ENCODE peak calls at places on chromosomes 12 and 14, in four cellular contexts. R, J, V and P are unnamed samples. For H3K9me3, the result is how much of the 10 kb centered on the place peaks cover.

GRCh38 chr12:82705774-82706173 is 19.1 kb downstream of the TMTC2 start:
- DNase-seq in J (no peak), R (no peak), V (no peak), P (no peak)

GRCh38 chr14:78327426-78328210 is 157.4 kb downstream of the NRXN3 start:
- DNase-seq in J (peak), R (no peak), V (no peak), P (no peak)

GRCh38 chr12:2555487-2556082 is 239.2 kb upstream of the FKBP4 start:
- DNase-seq in J (no peak), V (no peak), R (no peak), P (peak)

GRCh38 chr12:49462103-49462739 is 76.6 kb upstream of the KCNH3 start:
- DNase-seq in R (no peak), J (no peak), V (no peak), P (no peak)

GRCh38 chr14:91339606-91340369 is 77.8 kb downstream of the CCDC88C start:
- DNase-seq in J (no peak), V (no peak), R (no peak), P (no peak)

GRCh38 chr12:95699579-95699978 is 91.0 kb downstream of the NTN4 start:
- DNase-seq in V (no peak), J (no peak), R (no peak), P (no peak)

GRCh38 chr12:111221296-111222026 is 147.4 kb downstream of the PHETA1 start:
- DNase-seq in V (no peak), J (no peak), R (no peak), P (no peak)

GRCh38 chr14:26255213-26255612 is 342.6 kb downstream of the NOVA1 start:
- DNase-seq in V (no peak), J (no peak), R (no peak), P (no peak)

GRCh38 chr12:77064891-77065360 is 443 bp downstream of the E2F7 start:
- DNase-seq in R (no peak), V (no peak), J (no peak), P (peak)

GRCh38 chr12:157644-158043 is 56.3 kb downstream of the SLC6A12 start:
- DNase-seq in V (no peak), J (no peak), R (no peak), P (no peak)

GRCh38 chr12:129606239-129606638 is 297.6 kb downstream of the TMEM132D start:
- DNase-seq in V (no peak), J (no peak), R (no peak), P (no peak)

GRCh38 chr12:14442221-14442881 is 76.9 kb downstream of the ATF7IP start:
- DNase-seq in V (no peak), J (no peak), R (no peak), P (no peak)

GRCh38 chr12:12560587-12561304 is 1.9 kb downstream of the DUSP16 start:
- DNase-seq in R (peak), V (peak), J (no peak), P (no peak)

GRCh38 chr12:98256830-98257229 is 258.6 kb upstream of the TMPO start:
- DNase-seq in V (no peak), R (no peak), J (no peak), P (no peak)

GRCh38 chr14:37901978-37902377 is 305.7 kb upstream of the SSTR1 start:
- DNase-seq in J (no peak), V (no peak), R (no peak), P (no peak)

DNA sequence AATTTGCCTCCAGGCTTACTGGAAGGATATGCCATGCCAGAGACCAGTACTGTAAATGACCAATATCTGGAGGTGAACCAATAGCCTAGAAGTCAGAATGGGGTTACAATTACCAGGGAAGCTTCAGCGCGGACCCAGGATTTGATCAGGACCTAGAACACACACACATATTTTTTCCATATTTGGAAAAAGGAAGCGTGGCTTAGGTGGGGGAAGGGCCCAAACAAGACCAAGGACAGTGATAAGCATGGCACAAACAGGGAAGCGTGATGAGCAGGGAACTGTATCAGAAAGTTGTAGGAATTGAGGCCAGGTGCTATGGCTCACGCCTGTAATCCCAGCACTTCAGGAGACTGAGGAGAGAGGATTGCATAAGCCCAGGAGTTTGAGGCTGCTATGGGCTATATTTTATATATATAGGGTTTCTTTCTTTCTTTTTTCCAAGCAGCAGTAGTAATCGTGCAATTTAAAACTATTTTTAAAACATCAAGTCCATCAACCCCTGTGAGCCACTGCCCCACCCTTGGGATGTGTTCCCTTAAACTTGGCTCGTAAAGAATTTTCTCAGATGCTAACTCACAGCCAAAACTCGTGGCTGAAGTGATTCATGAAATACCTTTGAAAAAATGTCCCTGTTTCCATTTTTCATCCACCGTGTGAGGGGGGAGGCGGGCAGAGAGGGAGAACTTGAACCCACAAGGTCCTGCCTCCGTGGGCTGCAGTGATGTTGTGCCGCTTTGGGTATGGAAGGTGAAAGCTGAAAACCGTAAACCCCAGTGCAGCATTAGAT is 16.7 kb downstream of the HRK start:
- DNase-seq in J (no peak), V (no peak), R (peak), P (no peak)
- TF ChIP-seq SUZ12 in J (no peak), V (no peak), R (no peak), P (no peak)

DNA sequence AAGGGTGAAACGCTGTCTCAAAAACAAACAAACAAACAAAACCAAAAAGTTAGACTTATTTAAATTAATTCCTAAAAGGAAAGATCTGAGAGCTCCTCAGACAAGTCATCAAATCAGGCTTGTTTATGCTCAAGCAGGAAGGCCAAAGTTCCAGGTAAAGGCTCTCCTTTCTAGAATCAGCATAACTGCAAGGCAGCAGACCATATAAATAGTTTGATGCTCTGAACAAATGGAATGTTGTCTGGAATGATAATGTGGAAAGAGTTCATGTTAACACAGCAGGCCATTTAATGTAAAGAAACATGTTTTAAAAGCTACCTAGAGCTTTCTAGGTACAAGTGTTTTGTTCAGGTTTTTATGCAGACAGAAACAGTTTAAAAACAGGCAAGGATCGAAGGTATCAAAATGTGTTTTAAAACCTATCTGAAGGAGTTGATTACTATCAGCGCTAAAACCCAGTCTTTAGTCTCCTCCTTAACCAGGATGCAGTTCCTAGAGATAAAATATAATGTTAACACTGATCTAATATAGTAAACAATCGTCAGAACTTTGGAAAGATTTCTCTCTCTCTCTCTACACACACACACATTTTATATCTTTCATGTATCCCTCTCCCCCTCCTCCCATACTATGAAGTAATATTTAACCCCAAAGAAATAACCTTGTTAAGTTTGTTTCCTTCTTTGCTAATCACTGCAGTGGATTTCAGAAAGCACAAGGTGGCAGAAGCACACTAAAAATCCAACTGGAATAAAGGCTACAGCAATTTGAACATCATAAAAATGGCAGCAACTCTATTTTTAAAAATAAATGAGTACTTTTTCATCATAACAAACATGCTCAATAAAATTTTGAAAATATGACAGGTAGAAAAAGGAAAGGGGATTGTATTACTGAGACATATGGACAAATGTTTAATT is 135.5 kb downstream of the PAWR start:
- DNase-seq in V (no peak), J (no peak), R (peak), P (no peak)
- TF ChIP-seq YY1 in V (peak), J (no peak), R (no peak), P (no peak)

DNA sequence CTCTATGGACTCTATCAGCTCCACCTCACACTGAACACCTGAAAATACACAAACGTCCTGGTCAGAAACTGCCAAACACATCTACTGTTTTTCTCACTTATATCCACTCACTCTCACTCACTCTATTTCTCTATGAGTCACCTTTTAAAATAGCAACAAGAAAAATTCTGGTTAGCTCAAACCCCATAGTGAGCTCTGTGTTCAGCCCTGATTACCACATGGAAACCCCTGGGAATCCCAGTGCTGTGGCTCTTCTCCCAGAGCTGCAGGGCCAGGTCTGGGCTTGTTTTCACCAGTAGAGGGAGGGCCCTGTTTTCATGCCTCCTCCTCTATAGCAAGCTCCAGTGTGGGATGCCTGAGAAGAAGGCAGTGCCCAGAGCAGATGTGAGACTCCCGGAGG is 1126.1 kb downstream of the TMEM121 start:
- DNase-seq in V (peak), J (no peak), R (no peak), P (no peak)
- H3K9me3 ChIP-seq in V (under half), J (under half), R (under half), P (under half)

DNA sequence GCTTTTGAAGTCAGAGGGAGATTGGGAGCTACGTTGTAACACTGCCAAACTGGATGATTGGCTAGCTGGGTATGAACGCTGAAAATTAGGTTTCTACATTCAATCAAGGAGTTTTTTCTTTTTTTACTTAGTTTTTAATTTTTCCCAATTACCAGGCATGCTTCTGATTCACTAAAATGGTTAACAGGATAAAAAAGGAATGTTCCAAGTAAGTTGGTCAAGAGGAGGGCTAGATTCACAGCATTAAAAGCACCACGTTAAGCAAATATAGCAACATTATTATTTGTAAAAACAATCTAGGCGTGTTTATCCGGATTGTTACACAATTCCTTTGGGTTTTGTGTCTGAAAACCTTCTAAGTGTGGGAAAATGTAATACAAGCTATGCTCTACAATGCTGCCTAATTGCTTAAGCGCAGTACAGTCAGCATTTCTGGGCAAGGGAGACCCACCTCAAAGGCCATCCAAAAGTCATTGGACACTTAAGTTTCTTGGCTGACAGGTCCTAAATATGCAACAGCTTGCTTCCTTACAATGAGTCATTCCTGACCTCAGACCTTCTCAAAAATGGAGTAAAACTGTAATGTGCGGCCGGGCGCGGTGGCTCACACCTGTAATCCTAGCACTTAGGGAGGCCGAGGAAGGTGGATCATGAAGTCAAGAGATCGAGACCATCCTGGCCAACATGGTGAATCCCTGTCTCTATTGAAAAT is 1.2 kb downstream of the RPLP0 start:
- DNase-seq in R (no peak), J (no peak), V (no peak), P (no peak)
- TF ChIP-seq SUZ12 in R (no peak), J (no peak), V (no peak), P (no peak)

GRCh38 chr12:42325326-42325775 is 543 bp downstream of the ZCRB1 start:
- DNase-seq in V (no peak), J (no peak), R (no peak), P (no peak)
- TF ChIP-seq YY1 in V (no peak), J (no peak), R (no peak), P (no peak)

DNA sequence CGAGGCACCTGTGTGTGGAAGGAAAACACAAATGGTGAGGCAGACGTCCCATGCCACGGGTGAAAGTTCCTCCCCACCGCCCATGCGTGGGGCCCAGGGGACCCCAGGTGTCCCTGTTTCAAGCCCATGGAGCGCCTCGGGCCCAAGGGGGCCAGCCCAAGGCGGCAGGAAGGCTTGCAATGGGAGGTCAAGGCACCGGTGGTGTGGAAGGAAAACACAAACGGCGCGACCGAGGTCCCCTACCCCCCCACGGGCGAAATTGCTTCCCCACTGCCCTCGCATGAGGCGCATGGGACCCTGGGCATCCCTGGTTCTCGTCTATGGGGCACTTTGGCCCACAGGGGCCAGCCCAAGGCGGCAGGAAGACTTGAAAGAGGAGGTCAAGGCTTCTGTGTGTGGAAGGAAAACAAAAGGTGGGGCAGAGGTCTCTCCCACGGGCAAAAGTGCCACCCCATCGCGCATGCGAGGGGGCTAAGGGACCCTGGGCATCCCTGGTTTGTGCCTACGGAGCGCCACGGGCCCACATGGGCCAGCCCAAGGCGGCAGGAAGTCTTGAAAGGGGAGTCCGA is 379.4 kb downstream of the ALG10 start:
- DNase-seq in R (no peak), V (no peak), J (no peak), P (no peak)
- H3K9me3 ChIP-seq in R (under half), V (under half), J (half or more), P (under half)

GRCh38 chr12:58930770-58931324 is 10.5 kb upstream of the LRIG3 start:
- DNase-seq in J (no peak), V (no peak), R (no peak), P (no peak)
- TF ChIP-seq SUZ12 in J (no peak), V (no peak), R (no peak), P (no peak)

GRCh38 chr12:67698711-67699603 is 50.4 kb downstream of the DYRK2 start:
- DNase-seq in J (no peak), R (no peak), V (peak), P (no peak)
- TF ChIP-seq YY1 in J (no peak), R (no peak), V (peak), P (no peak)

DNA sequence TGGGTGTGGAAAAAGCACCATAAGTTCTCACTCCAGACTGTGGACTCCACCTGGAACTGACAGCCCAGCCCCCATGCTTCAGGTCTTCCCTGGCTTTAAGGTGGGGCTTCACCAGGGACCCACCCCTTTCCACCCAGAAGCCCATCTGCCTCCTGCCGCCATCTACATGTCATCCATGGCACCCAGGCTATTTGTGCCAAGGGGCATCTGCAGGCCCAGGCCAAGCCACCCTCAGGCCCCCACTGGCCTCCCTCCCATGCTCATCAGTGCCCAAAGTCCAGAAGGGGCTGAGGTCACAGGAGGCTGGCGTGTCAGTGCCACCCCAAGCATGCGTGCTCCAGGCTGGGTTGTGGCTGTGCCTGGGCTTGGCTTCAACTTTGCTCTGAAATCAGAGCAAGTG is 212.2 kb upstream of the DIO3 start:
- DNase-seq in R (no peak), J (no peak), V (no peak), P (no peak)
- H3K9me3 ChIP-seq in R (under half), J (under half), V (under half), P (under half)

GRCh38 chr14:51448831-51449665 is 202.7 kb upstream of the FRMD6 start:
- DNase-seq in V (no peak), J (no peak), R (no peak), P (no peak)
- TF ChIP-seq SUZ12 in V (no peak), J (no peak), R (no peak), P (no peak)